ENCODE peak calls at places on chromosomes 1 and 21, in eight cellular contexts. W is A549, R is colonic mucosa, A is spleen, L is upper lobe of right lung, T is upper lobe of left lung, P is PC-3, S is AG04450. X is an unnamed sample. For H3K9me3, the result is how much of the 10 kb centered on the place peaks cover.

GRCh38 chr21:30408782-30409494 is 13.1 kb downstream of the KRTAP13-1 start:
- DNase-seq in W (peak), R (peak), A (no peak), L (peak), T (peak), P (peak), S (no peak), X (no peak)

GRCh38 chr1:171204311-171204710 is 19.2 kb downstream of the FMO2 start:
- DNase-seq in W (no peak), R (no peak), A (no peak), L (no peak), T (no peak), P (no peak), S (no peak), X (no peak)

GRCh38 chr1:184805667-184806295 is 51.1 kb upstream of the EDEM3 start:
- DNase-seq in W (peak), R (peak), A (peak), L (peak), T (peak), P (peak), S (peak), X (peak)

GRCh38 chr1:1272341-1273151 is 1.1 kb downstream of the UBE2J2 start:
- DNase-seq in W (no peak), R (peak), A (peak), L (peak), T (peak), P (peak), S (no peak), X (no peak)

GRCh38 chr1:26780344-26780957 is 7.3 kb upstream of the PIGV start:
- DNase-seq in W (no peak), R (no peak), A (no peak), L (no peak), T (no peak), P (no peak), S (no peak), X (no peak)

GRCh38 chr1:95041491-95042165 is 31.1 kb downstream of the ALG14 start:
- DNase-seq in W (peak), R (peak), A (no peak), L (no peak), T (peak), P (peak), S (peak), X (no peak)

GRCh38 chr21:26761174-26761915 is 83.9 kb downstream of the ADAMTS1 start:
- DNase-seq in W (no peak), R (no peak), A (no peak), L (no peak), T (no peak), P (no peak), S (no peak), X (no peak)

GRCh38 chr21:45053561-45053960 is 20.8 kb upstream of the ADARB1 start:
- DNase-seq in W (no peak), R (no peak), A (no peak), L (no peak), T (peak), P (no peak), S (no peak), X (no peak)

GRCh38 chr21:36159356-36159921 is 2.8 kb downstream of the DOP1B start:
- DNase-seq in W (no peak), R (peak), A (no peak), L (no peak), T (peak), P (no peak), S (no peak), X (no peak)

GRCh38 chr1:85118751-85119150 is 70.5 kb upstream of the MCOLN3 start:
- DNase-seq in W (no peak), R (no peak), A (no peak), L (no peak), T (no peak), P (no peak), S (no peak), X (no peak)

GRCh38 chr1:153805929-153806750 is 30.9 kb downstream of the SLC27A3 start:
- DNase-seq in W (no peak), R (no peak), A (no peak), L (peak), T (no peak), P (no peak), S (no peak), X (no peak)

GRCh38 chr1:11684070-11684469 is 3.1 kb upstream of the MAD2L2 start:
- DNase-seq in W (no peak), R (no peak), A (no peak), L (no peak), T (no peak), P (no peak), S (no peak), X (no peak)

GRCh38 chr21:24594082-24594481 is 1013.2 kb downstream of the MRPL39 start:
- DNase-seq in W (no peak), R (no peak), A (no peak), L (no peak), T (no peak), P (no peak), S (no peak), X (no peak)
- H3K9me3 ChIP-seq in W (under half), R (under half), A (under half), L (under half), T (under half), P (under half), S (under half), X (under half)

GRCh38 chr21:29179503-29179902 is 49.1 kb downstream of the MAP3K7CL start:
- DNase-seq in W (no peak), R (no peak), A (no peak), L (no peak), T (no peak), P (no peak), S (no peak), X (no peak)
- H3K4me3 ChIP-seq in W (no peak), R (no peak), A (no peak), L (no peak), T (no peak), P (no peak), S (no peak), X (no peak)

DNA sequence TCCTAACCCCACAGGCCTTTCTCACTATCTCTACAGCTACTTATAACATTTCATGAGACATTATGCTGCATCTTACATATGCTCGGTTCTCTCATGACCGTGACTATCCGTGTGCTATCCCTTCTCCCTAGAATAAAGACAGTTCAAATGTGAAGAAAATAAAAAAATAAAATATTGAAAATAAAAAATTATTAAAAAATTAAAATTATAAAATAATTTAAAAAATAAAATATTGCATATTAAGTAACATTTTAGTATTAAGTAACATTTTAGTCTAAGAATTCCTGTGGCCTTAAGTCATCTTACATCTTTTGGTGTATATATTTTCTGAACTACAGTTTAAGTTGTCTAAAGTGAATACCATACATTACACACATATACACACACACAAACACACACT is 415.5 kb downstream of the DPYD start:
- DNase-seq in W (no peak), R (no peak), A (no peak), L (no peak), T (no peak), P (no peak), S (no peak), X (no peak)
- H3K27ac ChIP-seq in W (no peak), R (no peak), A (no peak), L (no peak), T (no peak), P (no peak), S (no peak), X (no peak)

GRCh38 chr1:71350330-71350729 is 269.5 kb upstream of the ZRANB2 start:
- DNase-seq in W (no peak), R (no peak), A (no peak), L (no peak), T (no peak), P (no peak), S (no peak), X (no peak)

GRCh38 chr1:71345491-71345890 is 264.7 kb upstream of the ZRANB2 start:
- DNase-seq in W (no peak), R (no peak), A (no peak), L (no peak), T (no peak), P (no peak), S (no peak), X (no peak)

GRCh38 chr1:71351438-71351837 is 270.6 kb upstream of the ZRANB2 start:
- DNase-seq in W (no peak), R (no peak), A (no peak), L (no peak), T (no peak), P (peak), S (peak), X (no peak)

GRCh38 chr1:71350805-71351204 is 270.0 kb upstream of the ZRANB2 start:
- DNase-seq in W (no peak), R (no peak), A (no peak), L (no peak), T (no peak), P (peak), S (no peak), X (no peak)
- H3K9me3 ChIP-seq in W (under half), R (under half), A (under half), L (under half), T (under half), P (under half), S (under half), X (under half)

DNA sequence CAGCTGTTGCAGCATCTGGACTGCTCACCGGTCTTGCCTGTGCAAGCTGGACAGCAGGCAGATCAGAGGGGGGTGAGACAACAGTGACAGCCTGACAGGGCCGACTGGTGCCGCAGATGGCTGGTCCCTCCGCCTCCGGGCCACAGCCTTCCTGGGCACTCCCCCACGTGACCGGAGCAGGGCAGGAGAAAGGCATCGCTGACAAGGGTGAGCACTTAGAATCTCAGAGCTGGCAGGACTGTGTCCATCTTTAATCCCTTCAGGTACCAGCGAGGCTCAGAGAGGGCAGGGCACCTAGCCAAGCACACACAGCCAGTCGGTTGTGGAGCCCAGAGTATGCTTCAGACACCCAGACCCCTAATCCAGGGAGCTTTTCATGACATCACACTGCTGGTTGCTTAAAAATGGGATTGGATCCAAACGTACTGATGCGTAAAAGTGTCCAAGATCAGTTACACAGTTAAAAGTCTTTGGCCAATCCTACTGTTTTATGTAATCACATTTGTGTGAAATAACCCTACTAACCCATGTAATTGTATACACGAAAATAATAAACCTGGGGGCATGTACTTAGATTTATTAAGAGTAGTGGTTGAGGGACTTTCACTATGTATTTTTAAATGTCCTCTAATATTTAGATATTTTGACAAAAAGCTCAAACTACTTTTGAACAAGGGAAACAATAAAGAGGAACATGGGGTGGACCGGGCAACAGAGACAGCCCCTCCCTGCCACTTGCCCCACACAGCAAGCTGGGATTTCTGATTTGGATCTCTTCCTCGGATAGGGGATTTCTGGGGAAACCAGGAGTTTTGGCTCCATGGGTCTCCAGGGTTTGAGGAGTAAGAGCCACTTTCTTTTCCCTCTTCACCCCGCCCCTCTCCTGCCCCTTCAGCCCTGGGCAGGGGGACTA is 758 bp upstream of the CNTN2 start:
- DNase-seq in W (no peak), R (no peak), A (no peak), L (no peak), T (no peak), P (no peak), S (no peak), X (no peak)
- H3K4me3 ChIP-seq in W (peak), R (no peak), A (no peak), L (no peak), T (no peak), P (no peak), S (no peak), X (no peak)

DNA sequence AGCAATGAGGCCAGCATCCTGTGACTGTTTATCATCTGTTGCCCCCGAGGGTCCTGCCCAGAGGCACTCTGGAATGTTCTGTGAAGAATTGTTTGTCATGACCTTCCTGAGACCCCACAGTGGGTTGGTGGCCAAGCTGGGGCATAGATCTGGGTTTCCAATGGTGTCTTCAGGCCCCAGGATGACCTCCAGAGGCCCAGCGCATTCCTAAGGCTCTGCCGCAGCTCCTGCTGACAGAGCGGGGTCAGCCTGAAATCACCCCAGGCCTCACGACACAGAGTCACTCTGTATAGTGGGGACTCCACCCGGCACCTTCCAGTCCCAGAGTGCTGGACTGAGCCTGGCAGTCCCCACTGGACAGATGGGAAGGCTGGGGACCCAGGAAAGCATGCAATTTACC is 17.7 kb downstream of the TRIM62 start:
- DNase-seq in W (no peak), R (no peak), A (no peak), L (peak), T (no peak), P (no peak), S (no peak), X (no peak)
- H3K27ac ChIP-seq in W (no peak), R (no peak), A (no peak), L (no peak), T (no peak), P (no peak), S (peak), X (no peak)

GRCh38 chr21:9737871-9738520 is 783.4 kb upstream of the TPTE start:
- DNase-seq in W (no peak), R (no peak), A (no peak), L (no peak), T (no peak), P (peak), S (no peak), X (no peak)

GRCh38 chr21:9735421-9735961 is 785.9 kb upstream of the TPTE start:
- DNase-seq in W (no peak), R (no peak), A (peak), L (no peak), T (no peak), P (no peak), S (no peak), X (no peak)

GRCh38 chr21:9741343-9741742 is 780.0 kb upstream of the TPTE start:
- DNase-seq in W (no peak), R (no peak), A (no peak), L (no peak), T (no peak), P (no peak), S (no peak), X (no peak)

GRCh38 chr21:9738527-9738926 is 782.9 kb upstream of the TPTE start:
- DNase-seq in W (no peak), R (no peak), A (no peak), L (no peak), T (no peak), P (no peak), S (no peak), X (no peak)

GRCh38 chr21:9739240-9739639 is 782.1 kb upstream of the TPTE start:
- DNase-seq in W (no peak), R (no peak), A (no peak), L (no peak), T (no peak), P (no peak), S (no peak), X (no peak)
- H3K9me3 ChIP-seq in W (under half), R (under half), A (half or more), L (under half), T (under half), P (half or more), S (half or more), X (under half)

X was measured in effector memory CD4-positive, alpha-beta T cell.